ENCODE peak calls at places on chromosomes 16 and 17, in four cellular contexts. I is CD8-positive, alpha-beta T cell; W is MM.1S; R is choroid plexus epithelial cell. O is an unnamed sample.

GRCh38 chr17:67216544-67217320 is 28.3 kb downstream of the HELZ start:
- DNase-seq in I (no peak), W (no peak), R (no peak), O (no peak)

GRCh38 chr16:86391987-86392386 is 118.3 kb upstream of the FOXF1 start:
- DNase-seq in I (no peak), R (peak), W (no peak), O (no peak)

GRCh38 chr17:496761-497586 is 144.4 kb upstream of the RPH3AL start:
- DNase-seq in W (peak), I (no peak), R (peak), O (no peak)

GRCh38 chr16:50088302-50088701 is 22.5 kb downstream of the HEATR3 start:
- DNase-seq in W (no peak), I (no peak), R (no peak), O (no peak)

GRCh38 chr16:85231959-85232358 is 119.7 kb upstream of the CIBAR2 start:
- DNase-seq in I (no peak), W (no peak), R (peak), O (no peak)

GRCh38 chr16:79638386-79639106 is 38.0 kb upstream of the MAF start:
- DNase-seq in I (no peak), W (no peak), R (no peak), O (no peak)

GRCh38 chr16:50133214-50133613 is 19.9 kb upstream of the TENT4B start:
- DNase-seq in W (no peak), I (no peak), R (no peak), O (no peak)

GRCh38 chr17:77185137-77185536 is 44.4 kb downstream of the SEC14L1 start:
- DNase-seq in W (no peak), I (no peak), R (no peak), O (no peak)

GRCh38 chr16:77859493-77860232 is 71.3 kb downstream of the VAT1L start:
- DNase-seq in I (no peak), R (no peak), W (no peak), O (no peak)

GRCh38 chr16:30921748-30922419 is 1.5 kb upstream of the FBXL19 start:
- DNase-seq in R (peak), W (peak), I (peak), O (no peak)

GRCh38 chr16:57270221-57271062 is 14.0 kb downstream of the PLLP start:
- DNase-seq in R (no peak), I (no peak), W (no peak), O (no peak)

GRCh38 chr16:69593756-69594155 is 28.0 kb downstream of the NFAT5 start:
- DNase-seq in R (no peak), I (no peak), W (no peak), O (no peak)

GRCh38 chr16:66871840-66872239 is 8.5 kb upstream of the PDP2 start:
- DNase-seq in W (no peak), R (no peak), I (no peak), O (no peak)

GRCh38 chr16:88063201-88063773 is 112.1 kb downstream of the BANP start:
- DNase-seq in W (no peak), R (peak), I (no peak), O (no peak)

GRCh38 chr17:80124351-80124981 is 22.5 kb downstream of the EIF4A3 start:
- DNase-seq in I (no peak), W (no peak), R (peak), O (no peak)

DNA sequence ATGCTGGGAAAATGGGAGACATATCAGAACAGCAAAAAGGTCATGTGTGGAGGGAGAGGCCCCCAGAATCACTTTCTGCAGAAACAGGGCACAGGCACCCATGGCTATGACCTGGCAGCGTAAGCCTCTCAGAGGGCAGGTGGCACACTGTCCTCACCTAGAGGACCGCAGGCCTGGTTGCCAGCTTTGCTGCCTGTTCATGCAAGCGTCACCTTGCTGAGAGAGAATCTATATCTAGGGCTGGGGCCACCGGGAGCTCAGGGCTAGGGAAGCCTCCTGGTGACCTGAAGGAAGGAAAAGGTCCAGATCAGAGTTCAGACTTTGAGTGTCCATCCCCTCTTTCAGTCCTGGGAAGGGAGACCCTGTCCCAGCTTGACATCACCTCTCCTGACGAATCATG is 78.7 kb downstream of the GOSR1 start:
- DNase-seq in I (no peak), W (no peak), R (no peak), O (no peak)
- H3K4me3 ChIP-seq in I (no peak), W (no peak), R (no peak), O (no peak)

GRCh38 chr16:17468611-17469010 is 2.1 kb downstream of the XYLT1 start:
- DNase-seq in I (no peak), R (no peak), W (no peak), O (no peak)
- H3K4me3 ChIP-seq in I (no peak), R (no peak), W (peak), O (peak)

DNA sequence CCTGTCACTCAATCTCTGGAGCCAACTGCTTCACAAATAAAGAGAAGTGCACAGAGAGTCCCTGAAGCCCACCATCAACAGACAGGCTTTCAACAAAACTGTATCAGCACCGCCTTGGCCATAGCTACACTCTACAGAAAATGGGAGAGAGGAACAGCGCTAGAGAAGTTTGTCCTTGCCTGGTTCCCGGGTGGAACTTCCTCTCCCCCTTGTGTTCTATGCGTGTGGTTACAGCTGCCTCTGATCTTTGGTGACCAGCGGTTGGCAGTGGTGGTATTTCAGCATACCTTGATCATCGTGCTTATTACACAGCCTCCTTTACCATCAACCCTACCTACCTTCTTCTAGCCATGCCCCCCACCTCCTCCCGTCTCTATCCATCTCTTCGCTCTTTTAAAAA is 91.4 kb upstream of the CCL2 start:
- DNase-seq in W (peak), R (no peak), I (no peak), O (no peak)
- H3K4me3 ChIP-seq in W (no peak), R (no peak), I (no peak), O (no peak)

DNA sequence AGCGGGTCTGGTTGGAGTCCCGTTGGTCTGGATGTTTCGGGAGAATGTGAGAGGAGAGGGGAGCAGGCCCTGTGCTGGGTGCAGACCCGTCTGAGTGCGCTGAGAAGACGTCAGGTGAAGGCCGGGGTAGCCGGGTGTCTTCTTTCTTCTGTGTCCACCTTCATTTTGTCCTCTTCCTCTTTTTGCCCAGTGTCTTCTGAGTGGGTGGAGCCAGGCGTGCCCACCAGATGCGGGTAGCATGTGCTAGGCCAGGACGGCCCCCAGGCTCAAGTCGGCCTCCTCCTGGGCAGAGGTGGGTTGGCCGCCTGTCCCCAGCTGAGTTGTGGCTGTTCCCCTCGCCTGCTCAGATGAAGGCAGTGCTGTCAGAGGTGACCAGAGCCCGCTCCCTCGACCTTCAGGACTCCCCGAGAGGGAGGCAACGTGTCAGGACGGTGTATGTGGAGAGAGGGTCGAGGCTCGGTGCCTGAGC is 3.5 kb downstream of the METRNL start:
- DNase-seq in R (no peak), I (no peak), W (no peak), O (no peak)
- H3K4me3 ChIP-seq in R (peak), I (no peak), W (no peak), O (no peak)

DNA sequence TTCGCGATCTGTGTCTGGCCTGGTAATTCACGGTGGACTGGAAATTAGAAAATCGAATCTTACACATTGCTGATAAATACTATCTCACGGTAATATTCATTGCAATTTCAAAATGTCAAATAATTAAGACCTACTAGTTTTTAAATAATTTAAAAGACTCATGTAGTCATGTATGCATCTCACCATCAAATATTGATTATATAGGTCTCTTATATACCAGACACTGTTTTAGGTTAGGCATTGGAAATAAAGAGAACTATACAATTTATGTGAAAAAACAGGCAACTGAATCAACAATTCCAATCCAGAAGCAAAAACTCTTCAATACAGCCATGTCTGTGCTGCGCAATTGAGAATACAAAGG is 7.5 kb upstream of the PIRT start:
- DNase-seq in I (no peak), R (no peak), W (no peak), O (no peak)
- H3K4me3 ChIP-seq in I (peak), R (no peak), W (peak), O (no peak)

GRCh38 chr17:40320771-40321501 is 12.0 kb downstream of the RARA start:
- DNase-seq in I (peak), R (no peak), W (peak), O (no peak)

GRCh38 chr17:40322417-40323315 is 13.7 kb downstream of the RARA start:
- DNase-seq in W (peak), I (peak), R (peak), O (peak)

GRCh38 chr17:40319651-40320550 is 10.9 kb downstream of the RARA start:
- DNase-seq in R (no peak), W (peak), I (peak), O (no peak)

GRCh38 chr17:40323317-40323716 is 14.3 kb downstream of the RARA start:
- DNase-seq in R (no peak), W (no peak), I (no peak), O (no peak)

DNA sequence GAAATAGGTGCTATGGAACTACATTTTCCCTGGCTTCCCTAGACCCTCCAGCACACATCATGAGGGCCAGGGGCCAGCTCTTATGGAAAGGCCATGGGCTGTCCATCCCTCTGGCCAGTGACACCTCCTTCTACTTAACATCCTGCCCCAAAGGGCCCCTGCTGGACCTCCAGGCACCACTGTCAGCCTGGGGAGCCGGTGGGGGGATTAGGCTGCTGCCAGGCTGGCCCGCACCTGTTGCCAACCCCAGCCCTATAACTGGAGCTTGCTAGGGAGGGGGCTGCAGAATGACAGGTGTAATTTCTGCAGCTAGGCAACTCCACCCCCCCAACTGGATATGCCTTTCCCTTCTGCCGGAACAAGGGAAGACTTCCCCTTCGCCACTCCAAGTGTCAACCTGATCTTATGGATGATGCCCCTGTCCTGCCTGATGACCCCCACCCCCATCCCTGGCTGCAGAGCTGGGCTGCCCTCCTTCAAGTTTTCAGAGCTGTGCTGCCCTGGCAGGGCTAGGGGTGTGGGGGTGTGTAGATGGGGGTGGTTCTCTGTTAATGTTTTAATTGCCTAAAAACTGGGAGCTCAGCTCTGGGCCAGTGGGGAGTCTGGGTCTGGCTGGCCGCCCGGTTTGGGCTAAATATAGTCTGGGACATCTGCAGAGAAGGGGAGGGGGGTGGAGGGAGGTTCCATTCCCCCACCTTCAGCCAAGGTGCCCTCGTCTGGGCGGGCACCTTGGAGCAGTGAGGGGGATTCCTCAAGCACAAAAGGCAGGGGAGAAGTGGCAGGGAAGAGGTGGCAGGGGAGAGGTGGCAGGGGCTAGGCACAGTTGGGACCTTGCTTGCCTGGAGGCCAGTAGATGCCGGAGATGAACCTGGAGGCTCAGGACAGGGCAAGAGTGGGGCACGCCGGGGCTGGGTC is 12.8 kb downstream of the RARA start:
- DNase-seq in R (no peak), I (peak), W (peak), O (no peak)
- H3K4me3 ChIP-seq in R (peak), I (peak), W (peak), O (peak)

DNA sequence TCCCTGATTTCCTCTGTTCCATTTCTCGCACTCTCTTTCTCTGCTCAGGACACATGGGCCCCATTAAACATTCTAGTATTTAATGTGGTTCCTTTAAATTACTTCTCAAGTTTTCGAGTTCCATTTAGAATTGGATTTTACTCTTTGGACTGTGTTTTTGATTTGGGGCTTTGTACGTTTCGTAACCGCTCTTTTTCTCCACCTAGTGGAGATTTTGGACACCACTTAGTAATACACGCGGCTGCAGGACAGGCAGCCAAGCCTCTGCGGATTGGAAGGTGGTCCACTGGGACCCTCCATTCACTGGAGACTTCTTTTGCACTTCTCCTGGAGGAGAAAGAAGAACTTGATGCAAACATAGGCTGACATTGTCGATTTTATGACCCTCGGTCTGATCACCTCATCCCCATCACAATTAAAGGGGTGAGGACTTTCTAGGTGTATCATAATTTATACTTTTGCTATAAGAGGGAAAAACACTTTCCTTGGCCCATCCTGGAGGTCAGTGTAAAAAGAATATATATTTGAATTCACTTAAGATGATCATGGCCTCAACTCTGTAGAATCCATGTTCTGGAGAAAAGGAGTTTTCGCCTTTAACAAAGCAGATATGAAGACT is 85.8 kb downstream of the NOG start:
- DNase-seq in W (peak), R (peak), I (no peak), O (no peak)
- H3K4me3 ChIP-seq in W (no peak), R (no peak), I (peak), O (no peak)

GRCh38 chr17:50370052-50370451 is 2.9 kb downstream of the MRPL27 start:
- DNase-seq in R (no peak), W (no peak), I (no peak), O (no peak)

GRCh38 chr17:50372708-50373556 is at the start of the genes EME1 and MRPL27:
- DNase-seq in R (peak), W (peak), I (peak), O (peak)

GRCh38 chr17:50372222-50372621 is 762 bp downstream of the MRPL27 start:
- DNase-seq in I (no peak), R (no peak), W (no peak), O (no peak)

GRCh38 chr17:50373705-50374104 is 676 bp downstream of the EME1 start:
- DNase-seq in W (no peak), R (no peak), I (no peak), O (no peak)

DNA sequence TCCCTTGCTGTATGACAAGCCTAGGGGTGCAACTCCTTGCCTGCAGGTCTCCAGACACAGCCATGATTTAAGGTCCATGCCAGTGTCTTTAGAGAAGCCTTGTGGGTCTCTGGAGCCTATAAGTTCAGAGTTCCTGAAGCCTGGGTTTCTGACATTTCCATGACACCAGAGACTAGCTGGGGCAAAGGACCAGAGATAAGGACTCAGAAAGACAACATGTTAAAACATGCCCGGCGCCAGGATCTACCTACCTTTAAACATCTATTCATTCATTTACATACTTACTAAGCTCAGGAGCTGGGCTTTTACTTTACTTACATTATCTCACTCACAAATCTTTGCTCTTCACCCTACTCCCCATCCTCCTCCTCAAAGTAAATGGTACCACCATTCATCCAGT is 1.5 kb downstream of the MRPL27 start:
- DNase-seq in W (no peak), I (no peak), R (no peak), O (no peak)
- H3K4me3 ChIP-seq in W (no peak), I (no peak), R (no peak), O (peak)

DNA sequence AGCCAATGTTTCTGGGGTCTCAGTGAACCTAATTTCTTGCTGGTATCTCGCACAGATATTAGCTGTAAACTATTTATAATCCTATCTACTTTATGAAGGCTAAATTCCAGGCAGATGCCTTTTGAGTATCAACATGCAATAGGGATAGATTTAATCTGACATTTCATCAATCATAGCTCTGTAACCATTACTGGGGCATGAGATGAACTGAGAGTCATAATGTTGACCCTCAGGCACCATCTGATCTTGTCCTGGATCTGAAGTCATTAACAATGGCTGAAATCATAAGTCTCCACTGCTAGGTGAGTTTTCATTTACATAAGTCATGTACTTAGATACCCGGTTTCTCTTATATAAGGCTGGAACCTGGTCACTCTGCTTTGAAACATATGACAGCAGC is 3.6 kb downstream of the PMFBP1 start:
- DNase-seq in R (no peak), W (no peak), I (no peak), O (no peak)
- H3K4me3 ChIP-seq in R (no peak), W (no peak), I (no peak), O (no peak)

O was measured in GM12864.